ENCODE peak calls at places on chromosome 9, in four cellular contexts. U is IMR-90, E is suprapubic skin, L is A549. P is an unnamed sample.

GRCh38 chr9:126615251-126615790 is 1.6 kb downstream of the LMX1B start:
- DNase-seq in L (no peak), E (peak), U (peak), P (no peak)

GRCh38 chr9:114288233-114289051 is 34.5 kb upstream of the ORM1 start:
- DNase-seq in U (peak), L (peak), E (peak), P (peak)

GRCh38 chr9:18743976-18744375 is 270.0 kb downstream of the ADAMTSL1 start:
- DNase-seq in U (peak), L (no peak), E (no peak), P (no peak)

GRCh38 chr9:76445976-76446375 is 13.0 kb upstream of the GCNT1 start:
- DNase-seq in U (no peak), L (no peak), E (no peak), P (no peak)

GRCh38 chr9:114433086-114433485 is 45.3 kb upstream of the AKNA start:
- DNase-seq in L (no peak), U (no peak), E (no peak), P (no peak)

GRCh38 chr9:133225171-133226011 is 16.3 kb upstream of the OBP2B start:
- DNase-seq in E (no peak), U (no peak), L (no peak), P (no peak)

GRCh38 chr9:36191290-36191645 is 547 bp downstream of the CLTA start:
- DNase-seq in U (no peak), E (no peak), L (no peak), P (no peak)

GRCh38 chr9:27673626-27674025 is 100.3 kb upstream of the C9orf72 start:
- DNase-seq in U (no peak), E (no peak), L (no peak), P (no peak)

GRCh38 chr9:90641868-90642558 is 611 bp downstream of the DIRAS2 start:
- DNase-seq in L (no peak), U (no peak), E (no peak), P (no peak)

GRCh38 chr9:136091582-136092352 is 3.3 kb downstream of the NACC2 start:
- DNase-seq in L (no peak), U (peak), E (no peak), P (peak)

GRCh38 chr9:34254966-34255825 is 73.9 kb downstream of the KIF24 start:
- DNase-seq in E (no peak), L (no peak), U (peak), P (peak)

GRCh38 chr9:137029058-137029922 is 1.3 kb upstream of the ABCA2 start:
- DNase-seq in L (peak), E (peak), U (peak), P (peak)

GRCh38 chr9:102456562-102456961 is 538.6 kb upstream of the CYLC2 start:
- DNase-seq in U (no peak), E (no peak), L (no peak), P (no peak)

GRCh38 chr9:61667559-61668121 is 477.8 kb downstream of the SPATA31A7 start:
- DNase-seq in U (no peak), E (peak), L (no peak), P (no peak)

GRCh38 chr9:76444530-76444929 is 14.5 kb upstream of the GCNT1 start:
- DNase-seq in U (no peak), E (no peak), L (no peak), P (no peak)

GRCh38 chr9:126207256-126207655 is 119.4 kb upstream of the MVB12B start:
- DNase-seq in U (no peak), E (no peak), L (no peak), P (no peak)

GRCh38 chr9:88593537-88594185 is 58.7 kb downstream of the NXNL2 start:
- DNase-seq in U (peak), E (no peak), L (peak), P (no peak)

DNA sequence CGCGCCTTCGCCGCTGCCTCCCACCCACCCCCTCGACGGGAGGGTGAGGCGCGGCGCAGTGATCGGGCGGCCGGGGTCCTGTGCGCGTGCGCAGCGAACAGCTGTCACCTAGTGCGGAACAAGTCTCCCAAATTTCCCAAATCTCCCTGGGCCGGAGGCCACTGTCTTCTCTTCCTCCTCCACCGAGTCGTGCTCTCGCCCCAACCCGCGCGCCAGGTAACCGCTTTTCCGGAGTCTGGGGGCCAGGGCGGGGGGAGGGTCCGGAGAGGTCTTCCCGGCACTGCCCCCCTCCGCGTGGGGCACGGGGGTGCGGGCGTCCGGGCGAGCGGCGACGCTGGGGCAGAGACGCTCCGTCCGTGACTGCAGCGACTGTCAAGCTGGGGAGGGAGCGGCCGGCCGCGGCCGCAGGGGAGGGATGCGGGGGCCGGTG is 230 bp downstream of the KDM4C start:
- DNase-seq in E (no peak), U (no peak), L (no peak), P (peak)
- TF ChIP-seq POLR2A in E (no peak), U (no peak), L (no peak), P (no peak)

GRCh38 chr9:130713286-130713975 is 19.9 kb downstream of the EXOSC2 start:
- DNase-seq in U (peak), E (no peak), L (no peak), P (no peak)
- TF ChIP-seq POLR2A in U (peak), E (no peak), L (no peak), P (no peak)

GRCh38 chr9:129962889-129963703 is 79.9 kb downstream of the FNBP1 start:
- DNase-seq in L (no peak), U (peak), E (no peak), P (no peak)
- TF ChIP-seq POLR2A in L (no peak), U (no peak), E (no peak), P (no peak)

GRCh38 chr9:32220750-32221149 is 163.7 kb upstream of the ACO1 start:
- DNase-seq in L (no peak), E (no peak), U (no peak), P (no peak)

GRCh38 chr9:32218100-32218767 is 166.2 kb upstream of the ACO1 start:
- DNase-seq in E (no peak), U (no peak), L (no peak), P (no peak)
- TF ChIP-seq POLR2A in E (no peak), U (no peak), L (no peak), P (no peak)

DNA sequence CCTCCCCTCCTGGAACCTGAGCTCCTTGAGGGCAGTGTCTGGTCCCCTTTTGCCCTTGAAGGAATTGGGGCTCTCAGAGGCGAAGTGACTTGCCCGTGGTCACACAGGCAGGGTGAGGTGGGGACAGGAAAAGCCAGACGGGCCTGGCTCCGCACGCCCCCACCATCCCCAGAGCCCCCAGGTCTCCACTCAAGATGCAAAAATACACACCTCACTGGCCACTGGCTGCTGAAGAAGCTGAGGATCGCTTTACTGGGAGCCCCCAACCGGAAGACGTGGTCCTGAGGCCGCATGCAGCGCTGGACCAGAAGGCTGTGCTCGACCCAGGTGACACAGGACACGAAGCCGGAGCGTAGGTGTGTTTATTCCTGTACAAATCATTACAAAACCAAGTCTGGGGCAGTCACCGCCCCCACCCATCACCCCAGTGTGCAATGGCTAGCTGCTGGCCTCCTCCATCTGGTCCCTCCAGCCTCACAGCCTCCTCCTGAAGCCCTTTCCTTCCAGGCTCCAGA is 7.6 kb upstream of the AK1 start:
- DNase-seq in E (no peak), L (no peak), U (no peak), P (no peak)
- TF ChIP-seq POLR2A in E (no peak), L (no peak), U (no peak), P (no peak)

GRCh38 chr9:121638901-121639592 is 12.4 kb upstream of the DAB2IP start:
- DNase-seq in E (no peak), U (no peak), L (no peak), P (no peak)
- TF ChIP-seq POLR2A in E (no peak), U (no peak), L (no peak), P (no peak)

P was measured in H54.